ENCODE peak calls at places on chromosomes 4 and X, in six cellular contexts. C, S, B, U, J and T are unnamed samples.

GRCh38 chrX:134840370-134840769 is 150.4 kb upstream of the SMIM10 start:
- DNase-seq in C (no peak), S (no peak), B (no peak), U (no peak), J (no peak), T (no peak)

GRCh38 chrX:154607370-154607769 is 11.7 kb downstream of the CTAG1B start:
- DNase-seq in C (no peak), S (no peak), B (no peak), U (no peak), J (no peak), T (no peak)

GRCh38 chrX:16002185-16002584 is 121.2 kb upstream of the GRPR start:
- DNase-seq in C (no peak), S (no peak), B (no peak), U (no peak), J (no peak), T (no peak)

GRCh38 chr4:101790521-101791188 is at the start of gene BANK1:
- DNase-seq in C (peak; percentile 11), S (no peak), B (peak; percentile 18), U (peak; percentile 87), J (peak; percentile 53), T (no peak)

GRCh38 chr4:152462047-152462446 is 73.8 kb downstream of the FBXW7 start:
- DNase-seq in C (no peak), S (no peak), B (no peak), U (no peak), J (no peak), T (no peak)

GRCh38 chrX:314781-315595 is 3.6 kb downstream of the GTPBP6 start:
- DNase-seq in C (no peak), S (no peak), B (no peak), U (no peak), J (no peak), T (no peak)

GRCh38 chr4:138114434-138114833 is 127.7 kb downstream of the SLC7A11 start:
- DNase-seq in C (no peak), S (no peak), B (no peak), U (no peak), J (peak; percentile 44), T (no peak)

GRCh38 chr4:38023347-38024202 is 63.4 kb downstream of the PTTG2 start:
- DNase-seq in C (peak; percentile 49), S (no peak), B (no peak), U (no peak), J (no peak), T (no peak)

GRCh38 chr4:8502836-8503585 is 62.4 kb downstream of the TRMT44 start:
- DNase-seq in C (no peak), S (no peak), B (no peak), U (no peak), J (no peak), T (no peak)

GRCh38 chr4:11904991-11905760 is 476.5 kb upstream of the HS3ST1 start:
- DNase-seq in C (no peak), S (no peak), B (no peak), U (no peak), J (no peak), T (no peak)

GRCh38 chr4:7462509-7462971 is 27.8 kb upstream of the PSAPL1 start:
- DNase-seq in C (peak; percentile 71), S (no peak), B (peak; percentile 27), U (no peak), J (no peak), T (no peak)